ENCODE peak calls at places on chromosomes 4 and X, in six cellular contexts. B, H, C, I, V and X are unnamed samples.

GRCh38 chr4:26020896-26021295 is 106.9 kb downstream of the SMIM20 start:
- DNase-seq in I (no peak), B (no peak), C (no peak), V (no peak), H (no peak), X (no peak)

GRCh38 chr4:182808673-182809416 is 108.3 kb downstream of the DCTD start:
- DNase-seq in V (peak), C (no peak), H (no peak), B (no peak), I (no peak), X (no peak)

GRCh38 chr4:2377241-2377640 is 41.2 kb downstream of the ZFYVE28 start:
- DNase-seq in B (no peak), H (no peak), V (no peak), C (no peak), I (no peak), X (no peak)

GRCh38 chr4:10083861-10084641 is 32.5 kb downstream of the WDR1 start:
- DNase-seq in V (no peak), B (no peak), I (peak), H (peak), C (no peak), X (no peak)

GRCh38 chr4:176548571-176548970 is 228.8 kb downstream of the SPCS3 start:
- DNase-seq in B (no peak), C (no peak), V (no peak), H (no peak), I (no peak), X (no peak)

GRCh38 chr4:108540536-108540935 is 79.8 kb upstream of the RPL34 start:
- DNase-seq in V (no peak), B (no peak), H (no peak), C (no peak), I (no peak), X (no peak)

GRCh38 chr4:76723373-76723772 is 174.6 kb downstream of the SOWAHB start:
- DNase-seq in B (no peak), C (no peak), I (no peak), H (no peak), V (no peak), X (no peak)

GRCh38 chrX:110317079-110317819 is 636 bp downstream of the AMMECR1 start:
- DNase-seq in I (peak), H (no peak), C (no peak), B (no peak), V (peak), X (no peak)

GRCh38 chr4:22434895-22435294 is 81.0 kb downstream of the ADGRA3 start:
- DNase-seq in B (peak), I (no peak), H (no peak), C (peak), V (peak), X (no peak)

GRCh38 chrX:83658731-83659130 is 150.6 kb downstream of the POU3F4 start:
- DNase-seq in B (no peak), V (peak), C (no peak), H (no peak), I (no peak), X (no peak)

GRCh38 chr4:77044458-77045124 is 31.2 kb downstream of the CCNI start:
- DNase-seq in V (peak), H (no peak), I (no peak), C (peak), B (peak), X (no peak)

GRCh38 chrX:112967341-112967740 is 126.7 kb upstream of the AMOT start:
- DNase-seq in C (no peak), H (no peak), B (no peak), V (no peak), I (no peak), X (no peak)

GRCh38 chr4:176238819-176239218 is 30.2 kb downstream of the ASB5 start:
- DNase-seq in H (no peak), I (no peak), V (no peak), B (no peak), C (no peak), X (no peak)

GRCh38 chr4:122700178-122700725 is 32.3 kb upstream of the BBS12 start:
- DNase-seq in I (peak), H (no peak), V (no peak), C (peak), B (no peak), X (no peak)

GRCh38 chr4:87038837-87039715 is 104.3 kb downstream of the AFF1 start:
- DNase-seq in H (peak), I (peak), B (peak), C (no peak), V (peak), X (peak)

GRCh38 chr4:173509031-173510001 is 20.7 kb downstream of the HAND2 start:
- DNase-seq in V (no peak), C (no peak), H (no peak), B (no peak), I (peak), X (peak)

GRCh38 chr4:141132689-141133145 is 552 bp downstream of the RNF150 start:
- DNase-seq in V (no peak), H (no peak), I (peak), B (no peak), C (no peak), X (peak)

GRCh38 chr4:163484906-163485305 is 9.6 kb upstream of the TMA16 start:
- DNase-seq in H (no peak), V (peak), C (no peak), I (no peak), B (peak), X (peak)

GRCh38 chr4:147788791-147789190 is 56.9 kb downstream of the ARHGAP10 start:
- DNase-seq in B (no peak), I (no peak), H (no peak), C (no peak), V (no peak), X (no peak)

GRCh38 chr4:113157086-113157857 is 107.8 kb downstream of the ANK2 start:
- DNase-seq in H (no peak), B (no peak), V (no peak), C (no peak), I (no peak), X (no peak)

GRCh38 chr4:115279300-115279699 is 165.9 kb upstream of the NDST4 start:
- DNase-seq in V (peak), I (no peak), C (no peak), B (no peak), H (no peak), X (no peak)

GRCh38 chr4:14985161-14985560 is 17.1 kb upstream of the CPEB2 start:
- DNase-seq in H (no peak), I (no peak), V (no peak), C (no peak), B (no peak), X (no peak)

GRCh38 chrX:53086464-53086863 is 4.3 kb downstream of the TSPYL2 start:
- DNase-seq in H (peak), B (no peak), I (peak), V (no peak), C (no peak), X (no peak)

GRCh38 chr4:85372986-85373385 is 102.0 kb upstream of the ARHGAP24 start:
- DNase-seq in V (no peak), I (no peak), H (no peak), C (no peak), B (no peak), X (no peak)

GRCh38 chr4:94603170-94603747 is 151.5 kb downstream of the PDLIM5 start:
- DNase-seq in V (no peak), C (peak), B (no peak), H (no peak), I (no peak), X (no peak)

GRCh38 chr4:75630174-75630931 is at the start of gene CDKL2:
- DNase-seq in B (no peak), I (peak), V (peak), C (no peak), H (peak), X (peak)

GRCh38 chrX:133005038-133005437 is 46.6 kb upstream of the HS6ST2 start:
- DNase-seq in I (no peak), H (no peak), V (peak), B (no peak), C (no peak), X (no peak)

GRCh38 chrX:1534321-1535168 is 2.4 kb downstream of the P2RY8 start:
- DNase-seq in V (peak), C (no peak), B (no peak), H (no peak), I (no peak), X (no peak)

GRCh38 chrX:110163488-110163887 is 154.4 kb downstream of the AMMECR1 start:
- DNase-seq in V (no peak), C (no peak), B (no peak), H (no peak), I (no peak), X (no peak)

GRCh38 chrX:62928906-62929305 is 422.2 kb downstream of the SPIN4 start:
- DNase-seq in I (no peak), C (no peak), B (no peak), V (no peak), H (no peak), X (no peak)

GRCh38 chrX:12946838-12947544 is 27.9 kb upstream of the TMSB4X start:
- DNase-seq in I (peak), V (peak), C (no peak), B (peak), H (no peak), X (peak)

GRCh38 chr4:3317656-3318211 is 24.9 kb downstream of the RGS12 start:
- DNase-seq in V (no peak), B (no peak), C (no peak), I (no peak), H (no peak), X (no peak)

GRCh38 chr4:131085009-131085408 is 1989.1 kb downstream of the C4orf33 start:
- DNase-seq in I (no peak), C (no peak), B (no peak), H (no peak), V (no peak), X (no peak)

GRCh38 chrX:140764401-140764919 is 54.9 kb downstream of the LINC00632 start:
- DNase-seq in C (no peak), V (no peak), B (peak), H (no peak), I (no peak), X (no peak)

GRCh38 chrX:120768254-120768653 is 107.4 kb downstream of the CT47B1 start:
- DNase-seq in V (no peak), C (no peak), B (no peak), I (no peak), H (no peak), X (no peak)